ENCODE peak calls at places on chromosomes 1 and 21, in five cellular contexts. One of them, this sample, is unnamed.

GRCh38 chr1:40802078-40803075 is 18.8 kb downstream of the KCNQ4 start:
- DNase-seq in neuronal stem cell: peak; percentile 89
- DNase-seq in H9: peak; percentile 95
- DNase-seq in H1: peak; percentile 92
- DNase-seq in mesenchymal stem cell: peak; percentile 76
- DNase-seq in this sample: peak; percentile 59

GRCh38 chr1:226816585-226816984 is 53.8 kb upstream of the PSEN2 start:
- DNase-seq in neuronal stem cell: no peak
- DNase-seq in H9: no peak
- DNase-seq in H1: no peak
- DNase-seq in mesenchymal stem cell: peak; percentile 82
- DNase-seq in this sample: peak; percentile 84

GRCh38 chr1:159891275-159892157 is 8.4 kb downstream of the CFAP45 start:
- DNase-seq in neuronal stem cell: peak; percentile 48
- DNase-seq in H9: peak; percentile 87
- DNase-seq in H1: peak; percentile 77
- DNase-seq in mesenchymal stem cell: peak; percentile 90
- DNase-seq in this sample: peak; percentile 91

GRCh38 chr1:211372463-211372862 is 45.8 kb downstream of the TRAF5 start:
- DNase-seq in neuronal stem cell: no peak
- DNase-seq in H9: no peak
- DNase-seq in H1: no peak
- DNase-seq in mesenchymal stem cell: no peak
- DNase-seq in this sample: no peak

GRCh38 chr1:117067528-117068370 is 7.6 kb downstream of the TTF2 start:
- DNase-seq in neuronal stem cell: peak; percentile 49
- DNase-seq in H9: peak; percentile 38
- DNase-seq in H1: no peak
- DNase-seq in mesenchymal stem cell: peak; percentile 68
- DNase-seq in this sample: peak; percentile 70

GRCh38 chr1:7521803-7522202 is 249.3 kb upstream of the VAMP3 start:
- DNase-seq in neuronal stem cell: no peak
- DNase-seq in H9: no peak
- DNase-seq in H1: no peak
- DNase-seq in mesenchymal stem cell: no peak
- DNase-seq in this sample: no peak

GRCh38 chr1:37999434-38000232 is 5.7 kb downstream of the FHL3 start:
- DNase-seq in neuronal stem cell: no peak
- DNase-seq in H9: peak; percentile 59
- DNase-seq in H1: peak; percentile 55
- DNase-seq in mesenchymal stem cell: peak; percentile 90
- DNase-seq in this sample: peak; percentile 66

GRCh38 chr1:223114871-223115270 is 28.2 kb downstream of the TLR5 start:
- DNase-seq in neuronal stem cell: no peak
- DNase-seq in H9: no peak
- DNase-seq in H1: no peak
- DNase-seq in mesenchymal stem cell: peak; percentile 39
- DNase-seq in this sample: no peak

GRCh38 chr1:154747841-154748766 is 122.0 kb downstream of the KCNN3 start:
- DNase-seq in neuronal stem cell: no peak
- DNase-seq in H9: no peak
- DNase-seq in H1: no peak
- DNase-seq in mesenchymal stem cell: peak; percentile 86
- DNase-seq in this sample: no peak

GRCh38 chr1:82979593-82980230 is 1019.2 kb downstream of the TTLL7 start:
- DNase-seq in neuronal stem cell: no peak
- DNase-seq in H9: no peak
- DNase-seq in H1: no peak
- DNase-seq in mesenchymal stem cell: no peak
- DNase-seq in this sample: no peak

GRCh38 chr1:82972841-82973553 is 1025.9 kb downstream of the TTLL7 start:
- DNase-seq in neuronal stem cell: no peak
- DNase-seq in H9: no peak
- DNase-seq in H1: no peak
- DNase-seq in mesenchymal stem cell: no peak
- DNase-seq in this sample: no peak

GRCh38 chr1:82978461-82979324 is 1020.2 kb downstream of the TTLL7 start:
- DNase-seq in neuronal stem cell: no peak
- DNase-seq in H9: peak; percentile 43
- DNase-seq in H1: no peak
- DNase-seq in mesenchymal stem cell: no peak
- DNase-seq in this sample: no peak
- H2BK15ac ChIP-seq in neuronal stem cell: no peak overlapping the region
- H2BK15ac ChIP-seq in H9: no peak overlapping the region
- H2BK15ac ChIP-seq in H1: no peak overlapping the region
- H2BK15ac ChIP-seq in mesenchymal stem cell: no peak overlapping the region
- H2BK15ac ChIP-seq in this sample: no peak overlapping the region

DNA sequence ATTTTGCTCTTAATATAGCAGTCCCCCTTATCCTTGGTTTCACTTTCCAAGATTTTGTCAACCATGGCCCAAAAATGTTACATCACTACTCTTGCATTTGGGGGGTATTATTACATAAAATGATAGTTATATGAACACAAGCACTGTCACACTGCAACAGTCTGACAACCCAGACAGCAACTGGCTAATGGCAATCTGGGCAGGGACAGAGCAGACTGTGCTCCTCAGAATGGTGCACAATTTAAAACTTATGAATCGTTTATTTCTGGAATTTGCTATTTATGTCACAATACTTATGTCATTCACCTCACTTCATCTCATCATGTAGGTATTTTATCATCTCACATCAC is 2.1 kb upstream of the IVNS1ABP start:
- DNase-seq in neuronal stem cell: no peak
- DNase-seq in H9: no peak
- DNase-seq in H1: no peak
- DNase-seq in mesenchymal stem cell: no peak
- DNase-seq in this sample: no peak
- H2AFZ ChIP-seq in neuronal stem cell: no peak overlapping the region
- H2AFZ ChIP-seq in H9: no peak overlapping the region
- H2AFZ ChIP-seq in H1: no peak overlapping the region
- H2AFZ ChIP-seq in mesenchymal stem cell: no peak overlapping the region
- H2AFZ ChIP-seq in this sample: no peak overlapping the region

DNA sequence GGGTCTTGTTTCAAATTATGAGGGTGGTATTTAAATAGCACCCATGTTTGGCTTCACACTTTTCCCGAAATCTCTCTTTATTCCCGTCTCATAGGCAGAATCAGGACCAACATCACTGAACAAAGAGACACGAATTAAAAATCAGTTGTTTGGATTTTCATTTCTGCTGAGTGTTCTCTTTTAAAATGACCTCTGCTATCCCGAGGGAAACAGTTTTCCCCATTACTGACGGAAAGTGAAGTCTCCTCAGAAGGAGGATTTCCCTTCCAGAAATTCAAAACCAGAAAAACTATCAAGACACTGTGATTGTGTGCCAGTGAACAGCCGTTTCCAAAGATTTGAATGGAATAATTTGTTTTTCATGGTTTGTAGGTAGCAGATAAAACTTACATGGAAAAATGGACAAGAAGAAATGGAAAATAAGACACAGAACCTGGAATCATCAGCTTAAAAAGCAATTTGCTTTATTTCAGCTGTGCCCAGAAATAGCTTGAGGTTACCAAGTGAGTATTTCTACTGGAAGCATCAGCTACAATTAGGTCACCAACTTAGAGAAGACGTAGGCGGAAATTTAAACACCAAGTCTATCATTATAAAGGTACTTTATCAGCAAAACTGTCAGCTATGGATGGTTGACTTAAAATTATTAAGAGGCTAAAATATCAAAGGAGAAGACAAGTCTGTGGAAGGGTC is 68.5 kb downstream of the RUNX1 start:
- DNase-seq in neuronal stem cell: no peak
- DNase-seq in H9: no peak
- DNase-seq in H1: no peak
- DNase-seq in mesenchymal stem cell: no peak
- DNase-seq in this sample: no peak
- H2BK15ac ChIP-seq in neuronal stem cell: no peak overlapping the region
- H2BK15ac ChIP-seq in H9: no peak overlapping the region
- H2BK15ac ChIP-seq in H1: no peak overlapping the region
- H2BK15ac ChIP-seq in mesenchymal stem cell: no peak overlapping the region
- H2BK15ac ChIP-seq in this sample: peak overlapping the region; percentile 65

DNA sequence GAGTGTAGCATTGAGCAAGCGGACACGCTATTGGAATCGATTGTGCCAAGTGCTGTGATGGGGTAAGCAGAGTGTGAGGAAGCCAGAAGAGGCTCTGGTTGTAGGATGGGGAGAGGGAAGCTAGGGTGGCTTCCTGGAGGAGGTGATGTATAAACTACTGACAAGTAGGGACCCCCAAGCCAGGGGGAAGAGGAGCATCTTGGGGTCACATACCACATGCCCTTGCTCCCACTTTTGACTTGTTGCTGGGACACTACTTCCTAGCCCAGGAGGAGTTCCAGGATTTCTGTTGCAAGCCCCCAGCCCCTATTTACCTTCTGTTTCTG is 49.9 kb upstream of the IFNLR1 start:
- DNase-seq in neuronal stem cell: no peak
- DNase-seq in H9: no peak
- DNase-seq in H1: no peak
- DNase-seq in mesenchymal stem cell: no peak
- DNase-seq in this sample: no peak
- H2AFZ ChIP-seq in neuronal stem cell: no peak overlapping the region
- H2AFZ ChIP-seq in H9: no peak overlapping the region
- H2AFZ ChIP-seq in H1: peak overlapping the region; percentile 70
- H2AFZ ChIP-seq in mesenchymal stem cell: no peak overlapping the region
- H2AFZ ChIP-seq in this sample: no peak overlapping the region

GRCh38 chr21:43866659-43867331 is 1.8 kb downstream of the AGPAT3 start:
- DNase-seq in neuronal stem cell: no peak
- DNase-seq in H9: no peak
- DNase-seq in H1: peak; percentile 52
- DNase-seq in mesenchymal stem cell: peak; percentile 36
- DNase-seq in this sample: no peak

GRCh38 chr21:43866233-43866632 is 1.2 kb downstream of the AGPAT3 start:
- DNase-seq in neuronal stem cell: no peak
- DNase-seq in H9: no peak
- DNase-seq in H1: no peak
- DNase-seq in mesenchymal stem cell: peak; percentile 59
- DNase-seq in this sample: peak; percentile 57

GRCh38 chr21:43864806-43865470 is at the start of gene AGPAT3:
- DNase-seq in neuronal stem cell: no peak
- DNase-seq in H9: no peak
- DNase-seq in H1: no peak
- DNase-seq in mesenchymal stem cell: no peak
- DNase-seq in this sample: no peak

GRCh38 chr21:43864313-43864805 is 664 bp upstream of the AGPAT3 start:
- DNase-seq in neuronal stem cell: no peak
- DNase-seq in H9: peak; percentile 65
- DNase-seq in H1: peak; percentile 70
- DNase-seq in mesenchymal stem cell: peak; percentile 30
- DNase-seq in this sample: peak; percentile 16

GRCh38 chr21:43865471-43866181 is 603 bp downstream of the AGPAT3 start:
- DNase-seq in neuronal stem cell: no peak
- DNase-seq in H9: no peak
- DNase-seq in H1: peak; percentile 56
- DNase-seq in mesenchymal stem cell: peak; percentile 58
- DNase-seq in this sample: peak; percentile 15
- H2BK15ac ChIP-seq in neuronal stem cell: no peak overlapping the region
- H2BK15ac ChIP-seq in H9: no peak overlapping the region
- H2BK15ac ChIP-seq in H1: no peak overlapping the region
- H2BK15ac ChIP-seq in mesenchymal stem cell: peak overlapping the region; percentile 90
- H2BK15ac ChIP-seq in this sample: no peak overlapping the region

GRCh38 chr1:174114788-174115448 is 44.4 kb upstream of the RABGAP1L start:
- DNase-seq in neuronal stem cell: peak; percentile 59
- DNase-seq in H9: peak; percentile 46
- DNase-seq in H1: peak; percentile 47
- DNase-seq in mesenchymal stem cell: peak; percentile 77
- DNase-seq in this sample: peak; percentile 40

GRCh38 chr1:174114106-174114505 is 45.2 kb upstream of the RABGAP1L start:
- DNase-seq in neuronal stem cell: no peak
- DNase-seq in H9: no peak
- DNase-seq in H1: no peak
- DNase-seq in mesenchymal stem cell: no peak
- DNase-seq in this sample: peak; percentile 8

GRCh38 chr1:174112489-174113162 is 46.7 kb upstream of the RABGAP1L start:
- DNase-seq in neuronal stem cell: no peak
- DNase-seq in H9: no peak
- DNase-seq in H1: no peak
- DNase-seq in mesenchymal stem cell: no peak
- DNase-seq in this sample: no peak

GRCh38 chr1:174105086-174105485 is 54.2 kb upstream of the RABGAP1L start:
- DNase-seq in neuronal stem cell: no peak
- DNase-seq in H9: no peak
- DNase-seq in H1: no peak
- DNase-seq in mesenchymal stem cell: no peak
- DNase-seq in this sample: no peak

GRCh38 chr1:174110053-174110452 is 49.3 kb upstream of the RABGAP1L start:
- DNase-seq in neuronal stem cell: no peak
- DNase-seq in H9: no peak
- DNase-seq in H1: no peak
- DNase-seq in mesenchymal stem cell: no peak
- DNase-seq in this sample: no peak
- H2AFZ ChIP-seq in neuronal stem cell: no peak overlapping the region
- H2AFZ ChIP-seq in H9: no peak overlapping the region
- H2AFZ ChIP-seq in H1: no peak overlapping the region
- H2AFZ ChIP-seq in mesenchymal stem cell: no peak overlapping the region
- H2AFZ ChIP-seq in this sample: no peak overlapping the region

GRCh38 chr1:3713840-3714239 is 38.4 kb upstream of the CCDC27 start:
- DNase-seq in neuronal stem cell: no peak
- DNase-seq in H9: no peak
- DNase-seq in H1: no peak
- DNase-seq in mesenchymal stem cell: no peak
- DNase-seq in this sample: no peak
- H2BK15ac ChIP-seq in neuronal stem cell: no peak overlapping the region
- H2BK15ac ChIP-seq in H9: no peak overlapping the region
- H2BK15ac ChIP-seq in H1: no peak overlapping the region
- H2BK15ac ChIP-seq in mesenchymal stem cell: no peak overlapping the region
- H2BK15ac ChIP-seq in this sample: no peak overlapping the region

DNA sequence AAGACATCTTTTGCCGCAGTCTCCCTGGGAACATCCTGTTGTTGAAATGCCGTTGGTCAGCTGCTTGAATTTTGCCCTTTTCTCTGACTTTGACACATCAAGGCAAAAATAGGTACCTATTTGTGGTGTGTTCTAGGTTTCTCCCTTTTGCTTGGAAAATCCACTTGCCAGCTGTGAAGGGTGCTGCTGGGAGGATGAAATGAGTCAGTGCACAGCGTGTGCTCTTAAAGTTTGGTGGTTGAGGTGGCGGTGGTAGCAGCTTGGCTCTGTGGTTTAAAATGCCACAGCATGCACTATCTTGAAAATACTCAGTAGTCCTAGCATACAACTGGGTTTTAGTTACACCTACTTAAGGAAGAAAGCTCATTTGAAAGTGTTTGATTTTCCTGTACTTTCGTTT is 183.8 kb downstream of the DHRS3 start:
- DNase-seq in neuronal stem cell: no peak
- DNase-seq in H9: no peak
- DNase-seq in H1: no peak
- DNase-seq in mesenchymal stem cell: peak; percentile 55
- DNase-seq in this sample: peak; percentile 86
- H2AFZ ChIP-seq in neuronal stem cell: no peak overlapping the region
- H2AFZ ChIP-seq in H9: no peak overlapping the region
- H2AFZ ChIP-seq in H1: no peak overlapping the region
- H2AFZ ChIP-seq in mesenchymal stem cell: no peak overlapping the region
- H2AFZ ChIP-seq in this sample: no peak overlapping the region